ENCODE peak calls at places on chromosomes 2 and 18, in five cellular contexts. T, E, P, R and M are unnamed samples.

GRCh38 chr2:154697422-154698237 is 865 bp upstream of the KCNJ3 start:
- DNase-seq in E (no peak), T (peak; percentile 14), P (peak; percentile 40), R (no peak), M (no peak)

GRCh38 chr2:168216351-168217005 is 30.9 kb downstream of the STK39 start:
- DNase-seq in T (peak; percentile 83), R (no peak), P (no peak), E (peak; percentile 6), M (no peak)

GRCh38 chr18:54671291-54671881 is 80.3 kb downstream of the DYNAP start:
- DNase-seq in T (no peak), P (no peak), R (peak; percentile 21), E (peak; percentile 46), M (peak; percentile 50)

GRCh38 chr2:184210329-184210728 is 388.0 kb upstream of the ZNF804A start:
- DNase-seq in R (no peak), E (no peak), T (no peak), P (no peak), M (no peak)

GRCh38 chr2:102664439-102665042 is 45.2 kb downstream of the SLC9A2 start:
- DNase-seq in R (peak; percentile 80), T (peak; percentile 61), P (no peak), E (no peak), M (peak; percentile 15)

GRCh38 chr18:58178476-58178875 is 134.4 kb downstream of the NEDD4L start:
- DNase-seq in R (peak; percentile 50), T (no peak), P (no peak), E (no peak), M (no peak)

GRCh38 chr18:74290831-74291770 is 662 bp downstream of the CYB5A start:
- DNase-seq in E (no peak), R (no peak), P (peak; percentile 78), T (peak; percentile 65), M (peak; percentile 8)

GRCh38 chr18:39647627-39648502 is 2082.3 kb upstream of the CELF4 start:
- DNase-seq in E (peak; percentile 72), P (no peak), R (peak; percentile 1), T (no peak), M (no peak)

GRCh38 chr2:233674995-233675394 is 3.3 kb downstream of the UGT1A9 start:
- DNase-seq in P (no peak), T (no peak), E (no peak), R (no peak), M (no peak)

GRCh38 chr2:33316314-33316713 is 160.1 kb upstream of the RASGRP3 start:
- DNase-seq in T (no peak), R (no peak), E (no peak), P (no peak), M (no peak)

GRCh38 chr2:37250869-37251740 is 19.6 kb downstream of the NDUFAF7 start:
- DNase-seq in T (no peak), E (no peak), R (no peak), P (no peak), M (no peak)

GRCh38 chr18:11849845-11850747 is 1.1 kb upstream of the CHMP1B start:
- DNase-seq in P (peak; percentile 66), T (peak; percentile 71), E (peak; percentile 43), R (peak; percentile 86), M (peak; percentile 75)

GRCh38 chr2:197251576-197251975 is 59.0 kb downstream of the ANKRD44 start:
- DNase-seq in P (no peak), E (no peak), R (no peak), T (no peak), M (no peak)

GRCh38 chr2:220191031-220191430 is 563.6 kb downstream of the SLC4A3 start:
- DNase-seq in T (no peak), E (no peak), P (no peak), R (no peak), M (no peak)

GRCh38 chr2:136363921-136364320 is 246.0 kb upstream of the CXCR4 start:
- DNase-seq in E (peak; percentile 24), P (no peak), R (no peak), T (no peak), M (no peak)

GRCh38 chr2:11157296-11157695 is 2.0 kb downstream of the SLC66A3 start:
- DNase-seq in R (no peak), T (no peak), P (no peak), E (no peak), M (no peak)

GRCh38 chr18:45457933-45458332 is 157.3 kb upstream of the SLC14A2 start:
- DNase-seq in T (no peak), R (no peak), P (no peak), E (no peak), M (no peak)

GRCh38 chr2:190720691-190721090 is 71.8 kb downstream of the NAB1 start:
- DNase-seq in E (no peak), P (no peak), R (no peak), T (no peak), M (no peak)

GRCh38 chr2:108217211-108217610 is 22.6 kb upstream of the SULT1C3 start:
- DNase-seq in R (no peak), E (no peak), T (no peak), P (no peak), M (no peak)

GRCh38 chr2:49044265-49044664 is 110.0 kb downstream of the FSHR start:
- DNase-seq in T (peak; percentile 9), R (no peak), P (no peak), E (no peak), M (no peak)

GRCh38 chr18:47582055-47582454 is 330.6 kb upstream of the SKOR2 start:
- DNase-seq in T (no peak), P (no peak), E (no peak), R (no peak), M (no peak)

GRCh38 chr2:215711484-215712034 is 275.7 kb upstream of the FN1 start:
- DNase-seq in E (peak; percentile 92), T (no peak), R (peak; percentile 48), P (no peak), M (peak; percentile 7)

GRCh38 chr2:85164145-85164559 is 31.0 kb downstream of the TCF7L1 start:
- DNase-seq in E (no peak), P (no peak), R (no peak), T (no peak), M (no peak)

GRCh38 chr2:168132389-168132788 is 115.0 kb downstream of the STK39 start:
- DNase-seq in T (no peak), E (no peak), R (no peak), P (no peak), M (no peak)

GRCh38 chr2:186181625-186182024 is 304.4 kb upstream of the ZC3H15 start:
- DNase-seq in R (no peak), E (peak; percentile 25), P (no peak), T (no peak), M (no peak)

GRCh38 chr2:151827564-151828142 is 568 bp downstream of the ARL5A start:
- DNase-seq in P (peak; percentile 23), R (peak; percentile 17), E (peak; percentile 56), T (peak; percentile 24), M (peak; percentile 65)

GRCh38 chr2:99980200-99980599 is 162.2 kb downstream of the AFF3 start:
- DNase-seq in P (no peak), E (no peak), R (no peak), T (no peak), M (no peak)

GRCh38 chr2:221558107-221558506 is 14.0 kb downstream of the EPHA4 start:
- DNase-seq in E (no peak), T (no peak), P (no peak), R (no peak), M (no peak)

GRCh38 chr2:221561770-221562169 is 10.3 kb downstream of the EPHA4 start:
- DNase-seq in T (no peak), P (no peak), R (no peak), E (no peak), M (no peak)

GRCh38 chr2:221567231-221567760 is 4.8 kb downstream of the EPHA4 start:
- DNase-seq in T (no peak), E (no peak), R (no peak), P (no peak), M (no peak)

GRCh38 chr2:221563601-221564000 is 8.5 kb downstream of the EPHA4 start:
- DNase-seq in R (no peak), E (no peak), P (no peak), T (no peak), M (no peak)

GRCh38 chr2:221562226-221562625 is 9.9 kb downstream of the EPHA4 start:
- DNase-seq in R (no peak), E (no peak), T (no peak), P (no peak), M (no peak)
- H3K4me3 ChIP-seq in R (no peak overlapping the region), E (no peak overlapping the region), T (no peak overlapping the region), P (no peak overlapping the region), M (no peak overlapping the region)

DNA sequence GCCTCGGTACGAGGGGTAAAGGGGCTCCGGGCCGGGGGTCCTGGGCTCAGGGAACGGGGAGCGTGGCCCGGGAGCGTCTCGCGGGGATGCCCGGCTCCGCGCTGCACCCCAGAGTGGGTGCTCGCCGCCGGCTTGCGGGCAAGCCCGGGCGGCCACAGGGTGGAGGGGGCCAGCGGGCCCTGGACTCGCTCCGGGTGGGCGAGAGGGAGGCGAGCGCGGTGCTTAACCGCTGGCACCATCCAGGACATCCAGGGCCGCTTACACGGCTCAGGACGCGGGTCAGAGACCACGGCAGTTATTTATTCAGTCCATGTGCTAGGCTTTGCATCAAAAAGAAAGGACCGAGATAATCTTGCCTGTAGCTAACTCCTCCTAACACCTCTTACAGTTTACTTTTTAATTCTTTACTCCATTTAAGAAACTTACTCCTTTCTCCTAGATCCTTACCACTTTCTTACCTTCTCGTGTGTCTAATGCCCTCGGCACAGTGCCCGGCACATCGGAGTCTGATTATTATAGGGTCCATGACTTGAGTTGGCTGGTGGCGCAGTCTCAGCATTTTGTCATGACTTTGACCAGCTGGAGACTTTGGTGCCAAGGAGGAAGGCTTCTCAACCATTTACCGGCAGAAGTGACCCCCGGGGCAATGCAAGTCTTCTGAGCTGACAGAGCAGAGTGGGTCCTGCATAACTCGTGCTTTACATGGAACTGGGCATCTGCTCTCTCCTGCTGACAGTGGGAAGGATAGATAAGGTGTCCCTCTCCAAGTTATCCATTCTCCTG is 427 bp downstream of the ANXA4 start:
- DNase-seq in P (peak; percentile 29), T (no peak), E (peak; percentile 37), R (peak; percentile 48), M (peak; percentile 52)
- TF ChIP-seq POLR2A in P (no peak), T (no peak), E (no peak), R (no peak), M (peak; percentile 7)

GRCh38 chr18:32067375-32068167 is 24.1 kb upstream of the RNF138 start:
- DNase-seq in E (no peak), P (no peak), R (no peak), T (no peak), M (no peak)

GRCh38 chr18:32074206-32074605 is 17.5 kb upstream of the RNF138 start:
- DNase-seq in R (no peak), P (no peak), E (no peak), T (no peak), M (no peak)

GRCh38 chr18:32072321-32072720 is 19.4 kb upstream of the RNF138 start:
- DNase-seq in E (peak; percentile 14), R (no peak), T (no peak), P (no peak), M (peak; percentile 50)
- TF ChIP-seq CTCF in E (peak; percentile 34), R (peak; percentile 25), T (peak; percentile 41), P (peak; percentile 43), M (peak; percentile 39)

DNA sequence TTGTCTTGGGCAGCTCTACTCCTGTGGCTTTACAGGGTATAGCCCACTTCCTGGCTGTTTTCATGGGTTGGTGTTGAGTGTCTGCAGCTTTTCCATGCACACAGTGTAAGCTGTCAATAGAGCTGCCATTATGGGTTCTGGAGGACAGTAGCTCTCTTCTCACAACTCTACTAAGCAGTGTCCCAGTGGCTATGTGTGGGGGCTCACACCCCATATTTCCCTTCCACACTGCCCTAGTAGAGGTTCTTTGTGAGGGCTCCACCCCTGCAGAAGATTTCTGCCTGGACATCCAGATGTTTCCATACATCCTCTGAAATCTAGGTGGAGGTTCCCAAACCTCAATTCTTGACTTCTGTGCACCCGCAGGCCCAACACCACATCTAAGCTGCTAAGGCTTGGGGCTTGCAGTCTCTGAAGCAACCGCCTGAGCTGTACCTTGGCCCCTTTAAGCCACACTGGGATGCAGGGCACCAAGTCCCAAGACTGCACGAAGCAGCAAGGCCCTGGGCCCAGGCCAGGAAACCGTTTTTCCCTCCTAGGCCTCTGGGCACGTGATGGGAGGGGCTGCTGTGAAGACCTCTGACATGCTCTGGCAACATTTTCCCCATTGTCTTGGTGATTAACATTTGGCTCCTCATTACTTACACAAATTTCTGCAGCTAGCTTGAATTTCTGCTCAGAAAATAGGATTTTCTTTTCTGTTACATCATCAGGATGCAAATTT is 9.4 kb downstream of the ELAC1 start:
- DNase-seq in P (no peak), E (no peak), R (no peak), T (no peak), M (no peak)
- H3K4me3 ChIP-seq in P (no peak overlapping the region), E (no peak overlapping the region), R (no peak overlapping the region), T (no peak overlapping the region), M (no peak overlapping the region)